ENCODE peak calls at places on chromosome 14, in ten cellular contexts. J is mammary epithelial cell; T is psoas muscle; U is CD8-positive, alpha-beta memory T cell; V is A549; W is astrocyte of the spinal cord; Z is CD4-positive, CD25-positive, alpha-beta regulatory T cell; N is thoracic aorta; L is testis; Q is heart right ventricle. C is an unnamed sample.

GRCh38 chr14:58637040-58637390 is 747 bp upstream of the DACT1 start:
- DNase-seq in N (peak), J (peak), L (peak), U (no peak), W (peak), T (no peak), V (peak), Z (no peak), Q (peak), C (peak)

GRCh38 chr14:92173668-92174067 is 51.9 kb downstream of the CPSF2 start:
- DNase-seq in T (no peak), V (no peak), U (no peak), Z (no peak), L (no peak), W (peak), Q (no peak), N (no peak), J (no peak), C (no peak)

GRCh38 chr14:23608454-23608853 is 27.7 kb upstream of the DHRS2 start:
- DNase-seq in Z (no peak), L (no peak), T (no peak), Q (peak), J (no peak), V (no peak), U (no peak), N (no peak), W (no peak), C (no peak)

GRCh38 chr14:22391908-22392307 is 197.1 kb downstream of the DAD1 start:
- DNase-seq in U (no peak), J (peak), W (peak), Q (peak), T (no peak), Z (no peak), N (no peak), L (peak), V (peak), C (no peak)

GRCh38 chr14:69247691-69248440 is 12.1 kb upstream of the GALNT16 start:
- DNase-seq in U (no peak), V (no peak), N (no peak), W (peak), T (no peak), J (no peak), Z (no peak), Q (no peak), L (peak), C (no peak)

GRCh38 chr14:78863143-78863542 is 693.0 kb downstream of the NRXN3 start:
- DNase-seq in U (no peak), J (peak), Q (no peak), V (peak), Z (no peak), T (no peak), L (peak), N (no peak), W (peak), C (no peak)

GRCh38 chr14:58272589-58273372 is 25.6 kb upstream of the ARID4A start:
- DNase-seq in J (no peak), V (peak), U (no peak), T (no peak), W (peak), N (no peak), Q (peak), Z (no peak), L (no peak), C (no peak)

GRCh38 chr14:87018294-87018693 is 974.7 kb downstream of the GALC start:
- DNase-seq in L (no peak), N (no peak), T (no peak), U (no peak), V (no peak), J (peak), Q (no peak), W (no peak), Z (no peak), C (no peak)

GRCh38 chr14:78074546-78074945 is 95.6 kb upstream of the NRXN3 start:
- DNase-seq in Z (no peak), L (no peak), W (no peak), U (no peak), J (no peak), T (no peak), N (no peak), Q (no peak), V (no peak), C (no peak)

GRCh38 chr14:102586420-102587119 is 5.9 kb upstream of the RCOR1 start:
- DNase-seq in W (no peak), Z (no peak), N (no peak), U (no peak), V (no peak), T (no peak), Q (no peak), J (no peak), L (no peak), C (no peak)

GRCh38 chr14:20327005-20327869 is 5.8 kb downstream of the CCNB1IP1 start:
- DNase-seq in J (peak), W (peak), Z (peak), U (peak), N (no peak), T (no peak), Q (peak), V (peak), L (no peak), C (peak)

GRCh38 chr14:20682435-20683124 is 1.8 kb upstream of the RNASE4 start:
- DNase-seq in Q (peak), J (peak), L (peak), T (peak), N (peak), U (peak), V (peak), Z (peak), W (peak), C (peak)

GRCh38 chr14:101480022-101480746 is 81.1 kb upstream of the DIO3 start:
- DNase-seq in L (peak), W (no peak), U (no peak), T (no peak), V (no peak), N (no peak), J (no peak), Q (no peak), Z (no peak), C (no peak)

GRCh38 chr14:94485944-94486841 is 10.2 kb upstream of the SERPINA9 start:
- DNase-seq in V (peak), L (peak), U (peak), N (no peak), Q (peak), J (peak), T (peak), Z (no peak), W (peak), C (peak)

GRCh38 chr14:43640718-43641267 is 866.3 kb downstream of the FSCB start:
- DNase-seq in V (no peak), N (no peak), U (no peak), Q (no peak), T (no peak), J (no peak), W (no peak), L (no peak), Z (no peak), C (no peak)

GRCh38 chr14:21454843-21455550 is 926 bp downstream of the CHD8 start:
- DNase-seq in T (no peak), U (no peak), Q (no peak), V (no peak), Z (no peak), W (no peak), L (no peak), N (no peak), J (no peak), C (peak)

GRCh38 chr14:72738181-72738611 is 155.7 kb downstream of the DPF3 start:
- DNase-seq in U (no peak), V (no peak), N (no peak), L (no peak), J (no peak), W (no peak), Z (no peak), T (no peak), Q (peak), C (no peak)

GRCh38 chr14:94561656-94562010 is 391 bp downstream of the SERPINA4 start:
- DNase-seq in V (no peak), J (no peak), Z (no peak), N (no peak), T (no peak), L (peak), Q (no peak), U (no peak), W (no peak), C (no peak)

GRCh38 chr14:20757963-20758362 is 10.2 kb upstream of the EDDM3B start:
- DNase-seq in W (no peak), U (peak), Z (no peak), L (peak), V (no peak), Q (peak), T (no peak), N (no peak), J (no peak), C (peak)

GRCh38 chr14:95432152-95433093 is 84.0 kb downstream of the SYNE3 start:
- DNase-seq in N (no peak), Z (no peak), T (peak), V (peak), J (peak), W (peak), Q (peak), U (no peak), L (peak), C (no peak)

GRCh38 chr14:53670701-53671100 is 285.9 kb downstream of the BMP4 start:
- DNase-seq in U (no peak), V (peak), N (no peak), J (peak), W (peak), Z (no peak), Q (no peak), T (no peak), L (no peak), C (no peak)

GRCh38 chr14:40115583-40115982 is 683.4 kb upstream of the FBXO33 start:
- DNase-seq in L (no peak), U (no peak), Q (no peak), J (no peak), T (no peak), W (no peak), Z (no peak), N (no peak), V (no peak), C (no peak)

GRCh38 chr14:94312481-94313246 is 10.5 kb downstream of the SERPINA6 start:
- DNase-seq in N (no peak), J (peak), T (no peak), U (no peak), L (no peak), Q (no peak), Z (no peak), W (no peak), V (no peak), C (no peak)

GRCh38 chr14:70856851-70857498 is 47.7 kb upstream of the MAP3K9 start:
- DNase-seq in N (no peak), Z (no peak), V (peak), U (no peak), W (peak), T (no peak), L (no peak), Q (no peak), J (peak), C (no peak)

GRCh38 chr14:80080601-80081000 is 130.7 kb downstream of the DIO2 start:
- DNase-seq in U (no peak), W (no peak), N (no peak), V (no peak), L (no peak), Z (no peak), J (no peak), T (no peak), Q (no peak), C (no peak)

GRCh38 chr14:34338056-34338455 is 124.0 kb downstream of the SPTSSA start:
- DNase-seq in V (no peak), U (no peak), Q (no peak), T (no peak), N (no peak), L (no peak), Z (no peak), W (no peak), J (no peak), C (no peak)

GRCh38 chr14:85788834-85789233 is 258.9 kb downstream of the FLRT2 start:
- DNase-seq in Z (no peak), J (no peak), W (no peak), V (no peak), L (no peak), N (no peak), U (no peak), T (no peak), Q (no peak), C (no peak)

GRCh38 chr14:49688701-49689030 is 652 bp upstream of the POLE2 start:
- DNase-seq in J (no peak), Z (no peak), W (no peak), N (no peak), Q (no peak), U (no peak), L (no peak), V (peak), T (no peak), C (no peak)
- H3K4me3 ChIP-seq in J (no peak), Z (peak), W (no peak), N (peak), Q (peak), U (peak), L (peak), V (no peak), T (peak), C (peak)

DNA sequence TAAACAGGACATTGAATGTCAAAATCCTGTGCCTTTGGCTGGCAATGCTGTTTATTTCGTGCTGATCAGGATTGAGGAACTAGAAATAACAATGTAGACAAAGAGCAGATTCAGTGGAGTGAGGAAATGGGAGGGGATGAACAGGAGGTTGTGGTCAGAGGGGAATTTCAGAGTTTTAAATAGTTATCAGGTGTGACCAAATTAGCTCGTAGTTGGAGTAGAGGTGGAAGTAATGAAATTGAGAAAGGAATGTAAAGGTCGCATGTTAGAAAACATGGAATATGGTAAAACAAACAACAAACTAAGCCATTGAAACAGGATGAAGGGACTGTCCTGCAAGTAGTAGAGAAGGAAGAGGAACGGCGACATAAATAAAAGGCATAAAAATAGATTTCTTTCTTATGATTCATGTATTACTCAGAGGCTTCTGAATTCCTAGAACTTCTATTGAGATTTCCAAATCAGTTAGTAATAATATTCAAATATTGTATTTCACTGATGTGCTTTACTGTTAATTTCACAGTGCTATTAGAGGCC is 9.5 kb upstream of the SAV1 start:
- DNase-seq in U (no peak), L (no peak), T (no peak), Q (no peak), J (peak), N (no peak), Z (no peak), V (peak), W (peak), C (no peak)
- H3K4me3 ChIP-seq in U (no peak), L (no peak), T (no peak), Q (peak), J (peak), N (peak), Z (no peak), V (no peak), W (no peak), C (no peak)

GRCh38 chr14:64542839-64543207 is 2.3 kb downstream of the HSPA2 start:
- DNase-seq in V (no peak), N (no peak), J (no peak), W (no peak), L (no peak), U (no peak), T (no peak), Z (no peak), Q (no peak), C (no peak)

GRCh38 chr14:64541971-64542838 is 1.7 kb downstream of the HSPA2 start:
- DNase-seq in Q (no peak), N (no peak), U (peak), V (no peak), T (no peak), Z (no peak), L (no peak), W (no peak), J (no peak), C (peak)

GRCh38 chr14:64540208-64541202 is at the start of gene HSPA2:
- DNase-seq in W (peak), L (peak), J (peak), V (peak), Q (peak), T (peak), N (peak), U (peak), Z (peak), C (peak)

GRCh38 chr14:64539186-64539552 is 1.4 kb upstream of the HSPA2 start:
- DNase-seq in W (no peak), V (peak), N (no peak), J (peak), U (no peak), Q (no peak), T (no peak), Z (no peak), L (no peak), C (no peak)

GRCh38 chr14:64541261-64541970 is 875 bp downstream of the HSPA2 start:
- DNase-seq in V (peak), Z (no peak), Q (peak), N (no peak), W (no peak), T (peak), U (peak), L (peak), J (no peak), C (peak)
- H3K4me3 ChIP-seq in V (peak), Z (peak), Q (peak), N (peak), W (peak), T (peak), U (peak), L (peak), J (no peak), C (peak)

GRCh38 chr14:24915958-24916595 is 133.9 kb downstream of the STXBP6 start:
- DNase-seq in Q (no peak), V (no peak), N (no peak), U (no peak), W (no peak), L (no peak), T (no peak), J (peak), Z (no peak), C (no peak)
- H3K4me3 ChIP-seq in Q (no peak), V (no peak), N (no peak), U (no peak), W (no peak), L (no peak), T (no peak), J (no peak), Z (no peak), C (no peak)

GRCh38 chr14:54691525-54692260 is 124.8 kb downstream of the SAMD4A start:
- DNase-seq in W (peak), V (peak), U (peak), L (peak), Z (peak), T (peak), J (peak), N (no peak), Q (peak), C (no peak)
- H3K4me3 ChIP-seq in W (no peak), V (no peak), U (no peak), L (no peak), Z (no peak), T (no peak), J (no peak), N (no peak), Q (no peak), C (no peak)

GRCh38 chr14:52048641-52049204 is 20.1 kb downstream of the NID2 start:
- DNase-seq in U (no peak), L (no peak), Z (no peak), Q (no peak), J (no peak), V (no peak), W (peak), N (no peak), T (peak), C (no peak)
- H3K4me3 ChIP-seq in U (no peak), L (no peak), Z (no peak), Q (no peak), J (no peak), V (no peak), W (no peak), N (no peak), T (no peak), C (no peak)

DNA sequence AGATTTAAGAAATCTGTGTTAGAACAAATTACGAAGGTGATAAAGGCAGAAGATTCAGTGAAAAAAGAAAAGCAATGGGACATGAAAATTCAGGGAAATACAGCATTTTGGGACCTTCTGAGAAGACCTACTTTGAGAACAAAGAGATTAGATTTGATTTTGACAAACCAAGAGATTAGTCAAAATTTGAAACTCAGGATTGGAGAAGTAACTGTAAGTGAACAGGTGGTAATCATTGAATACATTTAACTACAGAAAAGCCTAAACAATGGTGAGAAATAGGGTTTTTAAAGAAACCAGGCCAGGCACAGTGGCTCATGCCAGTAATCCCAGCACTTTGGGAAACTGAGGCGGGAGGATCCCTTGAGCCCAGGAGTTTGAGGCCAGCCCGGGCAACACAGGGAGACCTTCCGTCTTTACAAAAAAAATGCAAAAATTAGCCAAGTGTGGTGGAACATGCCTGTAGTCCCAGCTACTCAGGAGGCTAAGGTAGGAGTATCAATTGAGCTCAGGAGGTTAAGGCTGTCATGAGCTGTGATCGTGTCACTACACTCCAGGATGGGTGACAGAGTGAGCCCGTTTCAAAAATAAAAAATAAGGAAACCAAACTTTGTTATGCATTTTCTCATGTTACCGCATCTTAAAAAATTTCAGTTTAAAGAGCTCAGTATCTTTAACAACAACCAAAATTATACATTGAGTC is 8.9 kb upstream of the SAV1 start:
- DNase-seq in L (no peak), Z (no peak), V (no peak), N (no peak), Q (no peak), T (no peak), W (no peak), U (no peak), J (no peak), C (no peak)
- H3K4me3 ChIP-seq in L (no peak), Z (no peak), V (no peak), N (no peak), Q (peak), T (no peak), W (no peak), U (no peak), J (no peak), C (no peak)

GRCh38 chr14:96909841-96910364 is 112.7 kb downstream of the VRK1 start:
- DNase-seq in V (no peak), Z (no peak), T (no peak), L (no peak), W (no peak), J (no peak), U (no peak), N (no peak), Q (no peak), C (no peak)
- H3K4me3 ChIP-seq in V (no peak), Z (no peak), T (no peak), L (no peak), W (no peak), J (no peak), U (no peak), N (no peak), Q (no peak), C (no peak)